ENCODE peak calls at places on chromosomes 7 and 10, in five cellular contexts. One of them, this sample, is unnamed.

GRCh38 chr7:33986951-33987948 is 81.9 kb downstream of the BMPER start:
- DNase-seq in AG04449: peak; percentile 96
- DNase-seq in ovary: no peak
- DNase-seq in fibroblast of pulmonary artery: peak; percentile 97
- DNase-seq in fibroblast of mammary gland: peak; percentile 100
- DNase-seq in this sample: peak; percentile 72

GRCh38 chr7:130529417-130529816 is 37.5 kb downstream of the MEST start:
- DNase-seq in AG04449: no peak
- DNase-seq in ovary: no peak
- DNase-seq in fibroblast of pulmonary artery: no peak
- DNase-seq in fibroblast of mammary gland: peak; percentile 1
- DNase-seq in this sample: no peak

GRCh38 chr10:33086100-33086499 is 128.1 kb upstream of the ITGB1 start:
- DNase-seq in AG04449: no peak
- DNase-seq in ovary: no peak
- DNase-seq in fibroblast of pulmonary artery: no peak
- DNase-seq in fibroblast of mammary gland: no peak
- DNase-seq in this sample: no peak

GRCh38 chr7:77866791-77867190 is 68.2 kb downstream of the PHTF2 start:
- DNase-seq in AG04449: peak; percentile 67
- DNase-seq in ovary: no peak
- DNase-seq in fibroblast of pulmonary artery: peak; percentile 72
- DNase-seq in fibroblast of mammary gland: peak; percentile 49
- DNase-seq in this sample: no peak

GRCh38 chr7:94421711-94422110 is 27.0 kb downstream of the COL1A2 start:
- DNase-seq in AG04449: no peak
- DNase-seq in ovary: no peak
- DNase-seq in fibroblast of pulmonary artery: peak; percentile 16
- DNase-seq in fibroblast of mammary gland: peak; percentile 45
- DNase-seq in this sample: no peak

GRCh38 chr7:50508471-50508943 is 56.7 kb downstream of the DDC start:
- DNase-seq in AG04449: no peak
- DNase-seq in ovary: no peak
- DNase-seq in fibroblast of pulmonary artery: no peak
- DNase-seq in fibroblast of mammary gland: peak; percentile 41
- DNase-seq in this sample: no peak

GRCh38 chr7:12683678-12684077 is 3.8 kb upstream of the ARL4A start:
- DNase-seq in AG04449: no peak
- DNase-seq in ovary: no peak
- DNase-seq in fibroblast of pulmonary artery: peak; percentile 51
- DNase-seq in fibroblast of mammary gland: peak; percentile 41
- DNase-seq in this sample: no peak

GRCh38 chr7:88217675-88218427 is 2.0 kb downstream of the SRI start:
- DNase-seq in AG04449: no peak
- DNase-seq in ovary: no peak
- DNase-seq in fibroblast of pulmonary artery: no peak
- DNase-seq in fibroblast of mammary gland: no peak
- DNase-seq in this sample: no peak

GRCh38 chr10:29712108-29712507 is 77.3 kb upstream of the SVIL start:
- DNase-seq in AG04449: no peak
- DNase-seq in ovary: no peak
- DNase-seq in fibroblast of pulmonary artery: no peak
- DNase-seq in fibroblast of mammary gland: no peak
- DNase-seq in this sample: no peak

GRCh38 chr10:90138844-90139243 is 437.5 kb downstream of the KIF20B start:
- DNase-seq in AG04449: no peak
- DNase-seq in ovary: no peak
- DNase-seq in fibroblast of pulmonary artery: peak; percentile 38
- DNase-seq in fibroblast of mammary gland: peak; percentile 27
- DNase-seq in this sample: no peak

GRCh38 chr10:113958631-113959382 is 84.9 kb upstream of the ADRB1 start:
- DNase-seq in AG04449: peak; percentile 77
- DNase-seq in ovary: peak; percentile 49
- DNase-seq in fibroblast of pulmonary artery: peak; percentile 90
- DNase-seq in fibroblast of mammary gland: peak; percentile 89
- DNase-seq in this sample: peak; percentile 86

GRCh38 chr10:97475936-97476594 is 22.2 kb downstream of the MMS19 start:
- DNase-seq in AG04449: peak; percentile 58
- DNase-seq in ovary: no peak
- DNase-seq in fibroblast of pulmonary artery: peak; percentile 92
- DNase-seq in fibroblast of mammary gland: peak; percentile 80
- DNase-seq in this sample: no peak

GRCh38 chr7:4957847-4958476 is 1.0 kb downstream of the MMD2 start:
- DNase-seq in AG04449: no peak
- DNase-seq in ovary: no peak
- DNase-seq in fibroblast of pulmonary artery: no peak
- DNase-seq in fibroblast of mammary gland: no peak
- DNase-seq in this sample: no peak

GRCh38 chr10:4472190-4472904 is 353.7 kb upstream of the AKR1E2 start:
- DNase-seq in AG04449: no peak
- DNase-seq in ovary: no peak
- DNase-seq in fibroblast of pulmonary artery: no peak
- DNase-seq in fibroblast of mammary gland: no peak
- DNase-seq in this sample: no peak

GRCh38 chr10:29858352-29859267 is 200.8 kb downstream of the JCAD start:
- DNase-seq in AG04449: peak; percentile 23
- DNase-seq in ovary: peak; percentile 77
- DNase-seq in fibroblast of pulmonary artery: peak; percentile 73
- DNase-seq in fibroblast of mammary gland: peak; percentile 72
- DNase-seq in this sample: no peak

GRCh38 chr7:43534110-43534509 is 48.8 kb upstream of the STK17A start:
- DNase-seq in AG04449: no peak
- DNase-seq in ovary: no peak
- DNase-seq in fibroblast of pulmonary artery: peak; percentile 24
- DNase-seq in fibroblast of mammary gland: peak; percentile 72
- DNase-seq in this sample: no peak

GRCh38 chr7:154419344-154419743 is 367.1 kb downstream of the DPP6 start:
- DNase-seq in AG04449: no peak
- DNase-seq in ovary: no peak
- DNase-seq in fibroblast of pulmonary artery: no peak
- DNase-seq in fibroblast of mammary gland: no peak
- DNase-seq in this sample: no peak

GRCh38 chr10:3877092-3878000 is 92.3 kb upstream of the KLF6 start:
- DNase-seq in AG04449: no peak
- DNase-seq in ovary: no peak
- DNase-seq in fibroblast of pulmonary artery: no peak
- DNase-seq in fibroblast of mammary gland: peak; percentile 31
- DNase-seq in this sample: no peak

GRCh38 chr7:3042301-3042700 is 1.4 kb downstream of the CARD11 start:
- DNase-seq in AG04449: no peak
- DNase-seq in ovary: no peak
- DNase-seq in fibroblast of pulmonary artery: no peak
- DNase-seq in fibroblast of mammary gland: no peak
- DNase-seq in this sample: no peak

GRCh38 chr7:3043544-3044395 is at the start of gene CARD11:
- DNase-seq in AG04449: no peak
- DNase-seq in ovary: no peak
- DNase-seq in fibroblast of pulmonary artery: peak; percentile 8
- DNase-seq in fibroblast of mammary gland: no peak
- DNase-seq in this sample: no peak

GRCh38 chr7:3037259-3037658 is 6.4 kb downstream of the CARD11 start:
- DNase-seq in AG04449: no peak
- DNase-seq in ovary: no peak
- DNase-seq in fibroblast of pulmonary artery: no peak
- DNase-seq in fibroblast of mammary gland: no peak
- DNase-seq in this sample: no peak

GRCh38 chr7:3039787-3040186 is 3.9 kb downstream of the CARD11 start:
- DNase-seq in AG04449: no peak
- DNase-seq in ovary: no peak
- DNase-seq in fibroblast of pulmonary artery: no peak
- DNase-seq in fibroblast of mammary gland: no peak
- DNase-seq in this sample: no peak

GRCh38 chr7:3042861-3043489 is 692 bp downstream of the CARD11 start:
- DNase-seq in AG04449: no peak
- DNase-seq in ovary: no peak
- DNase-seq in fibroblast of pulmonary artery: no peak
- DNase-seq in fibroblast of mammary gland: no peak
- DNase-seq in this sample: no peak
- H3K4me3 ChIP-seq in AG04449: no peak overlapping the region
- H3K4me3 ChIP-seq in ovary: no peak overlapping the region
- H3K4me3 ChIP-seq in fibroblast of pulmonary artery: peak overlapping the region; percentile 42
- H3K4me3 ChIP-seq in fibroblast of mammary gland: no peak overlapping the region
- H3K4me3 ChIP-seq in this sample: no peak overlapping the region

GRCh38 chr7:105439174-105439893 is 50.6 kb upstream of the SRPK2 start:
- DNase-seq in AG04449: peak; percentile 76
- DNase-seq in ovary: no peak
- DNase-seq in fibroblast of pulmonary artery: peak; percentile 73
- DNase-seq in fibroblast of mammary gland: peak; percentile 68
- DNase-seq in this sample: peak; percentile 43
- TF ChIP-seq CTCF in AG04449: no peak
- TF ChIP-seq CTCF in ovary: no peak
- TF ChIP-seq CTCF in fibroblast of pulmonary artery: no peak
- TF ChIP-seq CTCF in fibroblast of mammary gland: no peak
- TF ChIP-seq CTCF in this sample: peak; percentile 6

GRCh38 chr10:73965890-73966768 is 31.8 kb upstream of the VCL start:
- DNase-seq in AG04449: peak; percentile 98
- DNase-seq in ovary: peak; percentile 79
- DNase-seq in fibroblast of pulmonary artery: peak; percentile 99
- DNase-seq in fibroblast of mammary gland: peak; percentile 99
- DNase-seq in this sample: peak; percentile 97
- H3K4me3 ChIP-seq in AG04449: peak overlapping the region; percentile 12
- H3K4me3 ChIP-seq in ovary: no peak overlapping the region
- H3K4me3 ChIP-seq in fibroblast of pulmonary artery: peak overlapping the region; percentile 15
- H3K4me3 ChIP-seq in fibroblast of mammary gland: peak overlapping the region; percentile 21
- H3K4me3 ChIP-seq in this sample: peak overlapping the region; percentile 1

DNA sequence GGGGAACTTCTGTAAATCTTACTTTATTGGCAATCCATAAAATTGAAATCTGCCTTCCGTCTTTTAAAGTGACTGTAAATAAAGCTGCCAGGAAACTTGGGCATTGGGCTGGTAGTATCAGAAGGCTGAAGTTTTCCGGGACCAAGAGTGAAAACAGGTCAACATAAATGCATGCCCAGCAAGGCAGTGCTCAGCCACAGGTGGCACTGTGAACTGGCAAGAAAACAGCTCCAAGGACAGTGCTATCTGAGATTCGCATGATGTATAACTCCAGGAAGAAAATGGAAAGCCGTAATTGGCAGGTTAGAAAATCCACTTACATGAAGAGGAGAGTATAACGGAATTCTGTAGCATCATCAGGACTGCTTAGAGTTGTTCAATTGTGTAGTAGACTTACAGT is 1.9 kb upstream of the INSYN2A start:
- DNase-seq in AG04449: no peak
- DNase-seq in ovary: no peak
- DNase-seq in fibroblast of pulmonary artery: no peak
- DNase-seq in fibroblast of mammary gland: no peak
- DNase-seq in this sample: no peak
- TF ChIP-seq CTCF in AG04449: peak; percentile 10
- TF ChIP-seq CTCF in ovary: no peak
- TF ChIP-seq CTCF in fibroblast of pulmonary artery: peak; percentile 7
- TF ChIP-seq CTCF in fibroblast of mammary gland: no peak
- TF ChIP-seq CTCF in this sample: peak; percentile 40

GRCh38 chr7:22576941-22577927 is 77.2 kb upstream of the STEAP1B start:
- DNase-seq in AG04449: peak; percentile 98
- DNase-seq in ovary: no peak
- DNase-seq in fibroblast of pulmonary artery: peak; percentile 99
- DNase-seq in fibroblast of mammary gland: peak; percentile 96
- DNase-seq in this sample: peak; percentile 95

GRCh38 chr7:22578048-22578770 is 78.2 kb upstream of the STEAP1B start:
- DNase-seq in AG04449: no peak
- DNase-seq in ovary: no peak
- DNase-seq in fibroblast of pulmonary artery: peak; percentile 92
- DNase-seq in fibroblast of mammary gland: peak; percentile 85
- DNase-seq in this sample: peak; percentile 62

GRCh38 chr7:22582860-22583640 is 83.1 kb upstream of the STEAP1B start:
- DNase-seq in AG04449: peak; percentile 84
- DNase-seq in ovary: no peak
- DNase-seq in fibroblast of pulmonary artery: peak; percentile 94
- DNase-seq in fibroblast of mammary gland: peak; percentile 75
- DNase-seq in this sample: peak; percentile 100

GRCh38 chr7:22581099-22581498 is 81.1 kb upstream of the STEAP1B start:
- DNase-seq in AG04449: no peak
- DNase-seq in ovary: no peak
- DNase-seq in fibroblast of pulmonary artery: no peak
- DNase-seq in fibroblast of mammary gland: no peak
- DNase-seq in this sample: no peak

GRCh38 chr7:22579961-22580360 is 80.0 kb upstream of the STEAP1B start:
- DNase-seq in AG04449: no peak
- DNase-seq in ovary: no peak
- DNase-seq in fibroblast of pulmonary artery: no peak
- DNase-seq in fibroblast of mammary gland: no peak
- DNase-seq in this sample: no peak
- H3K4me3 ChIP-seq in AG04449: no peak overlapping the region
- H3K4me3 ChIP-seq in ovary: no peak overlapping the region
- H3K4me3 ChIP-seq in fibroblast of pulmonary artery: no peak overlapping the region
- H3K4me3 ChIP-seq in fibroblast of mammary gland: no peak overlapping the region
- H3K4me3 ChIP-seq in this sample: no peak overlapping the region

This sample was measured in retinal pigment epithelial cell.